ENCODE peak calls at places on chromosomes 3 and 15, in ten cellular contexts. One of them, this sample, is unnamed.

GRCh38 chr3:57393957-57394356 is 101.5 kb upstream of the ASB14 start:
- DNase-seq in heart left ventricle: no peak
- DNase-seq in AG09319: no peak
- DNase-seq in cardiac fibroblast: no peak
- DNase-seq in endothelial cell of umbilical vein: no peak
- DNase-seq in glutamatergic neuron: no peak
- DNase-seq in HFFc6: no peak
- DNase-seq in neural crest cell: no peak
- DNase-seq in keratinocyte: no peak
- DNase-seq in psoas muscle: no peak
- DNase-seq in this sample: no peak

GRCh38 chr3:46935168-46935858 is 41.2 kb downstream of the CCDC12 start:
- DNase-seq in heart left ventricle: peak; percentile 78
- DNase-seq in AG09319: peak; percentile 81
- DNase-seq in cardiac fibroblast: peak; percentile 94
- DNase-seq in endothelial cell of umbilical vein: peak; percentile 98
- DNase-seq in glutamatergic neuron: no peak
- DNase-seq in HFFc6: peak; percentile 92
- DNase-seq in neural crest cell: no peak
- DNase-seq in keratinocyte: peak; percentile 93
- DNase-seq in psoas muscle: peak; percentile 93
- DNase-seq in this sample: peak; percentile 86

GRCh38 chr3:133595341-133595740 is 21.9 kb downstream of the CDV3 start:
- DNase-seq in heart left ventricle: no peak
- DNase-seq in AG09319: no peak
- DNase-seq in cardiac fibroblast: no peak
- DNase-seq in endothelial cell of umbilical vein: peak; percentile 19
- DNase-seq in glutamatergic neuron: no peak
- DNase-seq in HFFc6: no peak
- DNase-seq in neural crest cell: no peak
- DNase-seq in keratinocyte: no peak
- DNase-seq in psoas muscle: no peak
- DNase-seq in this sample: no peak

GRCh38 chr3:53071882-53072431 is 26.1 kb upstream of the SFMBT1 start:
- DNase-seq in heart left ventricle: no peak
- DNase-seq in AG09319: no peak
- DNase-seq in cardiac fibroblast: no peak
- DNase-seq in endothelial cell of umbilical vein: no peak
- DNase-seq in glutamatergic neuron: no peak
- DNase-seq in HFFc6: no peak
- DNase-seq in neural crest cell: no peak
- DNase-seq in keratinocyte: no peak
- DNase-seq in psoas muscle: no peak
- DNase-seq in this sample: no peak

GRCh38 chr3:31253782-31254181 is 278.9 kb upstream of the STT3B start:
- DNase-seq in heart left ventricle: no peak
- DNase-seq in AG09319: no peak
- DNase-seq in cardiac fibroblast: peak; percentile 54
- DNase-seq in endothelial cell of umbilical vein: no peak
- DNase-seq in glutamatergic neuron: no peak
- DNase-seq in HFFc6: no peak
- DNase-seq in neural crest cell: no peak
- DNase-seq in keratinocyte: no peak
- DNase-seq in psoas muscle: no peak
- DNase-seq in this sample: no peak

GRCh38 chr3:32374788-32375595 is 16.7 kb upstream of the CMTM7 start:
- DNase-seq in heart left ventricle: no peak
- DNase-seq in AG09319: no peak
- DNase-seq in cardiac fibroblast: peak; percentile 87
- DNase-seq in endothelial cell of umbilical vein: peak; percentile 80
- DNase-seq in glutamatergic neuron: no peak
- DNase-seq in HFFc6: peak; percentile 64
- DNase-seq in neural crest cell: peak; percentile 75
- DNase-seq in keratinocyte: no peak
- DNase-seq in psoas muscle: no peak
- DNase-seq in this sample: no peak

GRCh38 chr3:165056510-165056909 is 21.8 kb downstream of the SI start:
- DNase-seq in heart left ventricle: no peak
- DNase-seq in AG09319: no peak
- DNase-seq in cardiac fibroblast: no peak
- DNase-seq in endothelial cell of umbilical vein: no peak
- DNase-seq in glutamatergic neuron: no peak
- DNase-seq in HFFc6: no peak
- DNase-seq in neural crest cell: no peak
- DNase-seq in keratinocyte: no peak
- DNase-seq in psoas muscle: no peak
- DNase-seq in this sample: no peak

GRCh38 chr15:81024265-81024875 is 23.6 kb downstream of the TLNRD1 start:
- DNase-seq in heart left ventricle: no peak
- DNase-seq in AG09319: no peak
- DNase-seq in cardiac fibroblast: peak; percentile 13
- DNase-seq in endothelial cell of umbilical vein: peak; percentile 32
- DNase-seq in glutamatergic neuron: no peak
- DNase-seq in HFFc6: no peak
- DNase-seq in neural crest cell: no peak
- DNase-seq in keratinocyte: no peak
- DNase-seq in psoas muscle: no peak
- DNase-seq in this sample: no peak

GRCh38 chr3:155805204-155805801 is 775 bp downstream of the C3orf33 start:
- DNase-seq in heart left ventricle: no peak
- DNase-seq in AG09319: no peak
- DNase-seq in cardiac fibroblast: peak; percentile 35
- DNase-seq in endothelial cell of umbilical vein: no peak
- DNase-seq in glutamatergic neuron: no peak
- DNase-seq in HFFc6: no peak
- DNase-seq in neural crest cell: peak; percentile 6
- DNase-seq in keratinocyte: no peak
- DNase-seq in psoas muscle: peak; percentile 48
- DNase-seq in this sample: no peak

GRCh38 chr3:171565671-171566070 is 105.5 kb upstream of the TNIK start:
- DNase-seq in heart left ventricle: no peak
- DNase-seq in AG09319: peak; percentile 7
- DNase-seq in cardiac fibroblast: peak; percentile 69
- DNase-seq in endothelial cell of umbilical vein: no peak
- DNase-seq in glutamatergic neuron: no peak
- DNase-seq in HFFc6: peak; percentile 31
- DNase-seq in neural crest cell: no peak
- DNase-seq in keratinocyte: no peak
- DNase-seq in psoas muscle: no peak
- DNase-seq in this sample: no peak

GRCh38 chr15:64857421-64857820 is 15.7 kb downstream of the PLEKHO2 start:
- DNase-seq in heart left ventricle: no peak
- DNase-seq in AG09319: no peak
- DNase-seq in cardiac fibroblast: peak; percentile 85
- DNase-seq in endothelial cell of umbilical vein: no peak
- DNase-seq in glutamatergic neuron: no peak
- DNase-seq in HFFc6: peak; percentile 65
- DNase-seq in neural crest cell: no peak
- DNase-seq in keratinocyte: no peak
- DNase-seq in psoas muscle: no peak
- DNase-seq in this sample: no peak

GRCh38 chr15:68409736-68410370 is 22.1 kb downstream of the ITGA11 start:
- DNase-seq in heart left ventricle: no peak
- DNase-seq in AG09319: no peak
- DNase-seq in cardiac fibroblast: no peak
- DNase-seq in endothelial cell of umbilical vein: no peak
- DNase-seq in glutamatergic neuron: no peak
- DNase-seq in HFFc6: no peak
- DNase-seq in neural crest cell: no peak
- DNase-seq in keratinocyte: no peak
- DNase-seq in psoas muscle: no peak
- DNase-seq in this sample: peak; percentile 62

GRCh38 chr3:70855139-70855538 is 542.7 kb upstream of the MDFIC2 start:
- DNase-seq in heart left ventricle: no peak
- DNase-seq in AG09319: no peak
- DNase-seq in cardiac fibroblast: no peak
- DNase-seq in endothelial cell of umbilical vein: no peak
- DNase-seq in glutamatergic neuron: no peak
- DNase-seq in HFFc6: no peak
- DNase-seq in neural crest cell: no peak
- DNase-seq in keratinocyte: no peak
- DNase-seq in psoas muscle: no peak
- DNase-seq in this sample: no peak

GRCh38 chr3:197331131-197331530 is 32.7 kb upstream of the DLG1 start:
- DNase-seq in heart left ventricle: no peak
- DNase-seq in AG09319: no peak
- DNase-seq in cardiac fibroblast: peak; percentile 22
- DNase-seq in endothelial cell of umbilical vein: no peak
- DNase-seq in glutamatergic neuron: no peak
- DNase-seq in HFFc6: no peak
- DNase-seq in neural crest cell: no peak
- DNase-seq in keratinocyte: no peak
- DNase-seq in psoas muscle: no peak
- DNase-seq in this sample: no peak

GRCh38 chr15:93617443-93617842 is 528.4 kb upstream of the RGMA start:
- DNase-seq in heart left ventricle: no peak
- DNase-seq in AG09319: no peak
- DNase-seq in cardiac fibroblast: no peak
- DNase-seq in endothelial cell of umbilical vein: no peak
- DNase-seq in glutamatergic neuron: no peak
- DNase-seq in HFFc6: no peak
- DNase-seq in neural crest cell: no peak
- DNase-seq in keratinocyte: no peak
- DNase-seq in psoas muscle: peak; percentile 57
- DNase-seq in this sample: no peak

GRCh38 chr3:24683090-24683489 is 188.4 kb upstream of the THRB start:
- DNase-seq in heart left ventricle: no peak
- DNase-seq in AG09319: no peak
- DNase-seq in cardiac fibroblast: no peak
- DNase-seq in endothelial cell of umbilical vein: no peak
- DNase-seq in glutamatergic neuron: no peak
- DNase-seq in HFFc6: no peak
- DNase-seq in neural crest cell: no peak
- DNase-seq in keratinocyte: no peak
- DNase-seq in psoas muscle: no peak
- DNase-seq in this sample: no peak

GRCh38 chr3:24684506-24685023 is 189.9 kb upstream of the THRB start:
- DNase-seq in heart left ventricle: no peak
- DNase-seq in AG09319: no peak
- DNase-seq in cardiac fibroblast: no peak
- DNase-seq in endothelial cell of umbilical vein: no peak
- DNase-seq in glutamatergic neuron: no peak
- DNase-seq in HFFc6: no peak
- DNase-seq in neural crest cell: no peak
- DNase-seq in keratinocyte: no peak
- DNase-seq in psoas muscle: no peak
- DNase-seq in this sample: no peak

GRCh38 chr3:24686764-24687163 is 192.1 kb upstream of the THRB start:
- DNase-seq in heart left ventricle: no peak
- DNase-seq in AG09319: no peak
- DNase-seq in cardiac fibroblast: peak; percentile 56
- DNase-seq in endothelial cell of umbilical vein: no peak
- DNase-seq in glutamatergic neuron: no peak
- DNase-seq in HFFc6: no peak
- DNase-seq in neural crest cell: no peak
- DNase-seq in keratinocyte: no peak
- DNase-seq in psoas muscle: no peak
- DNase-seq in this sample: no peak

GRCh38 chr3:24682141-24682547 is 187.5 kb upstream of the THRB start:
- DNase-seq in heart left ventricle: no peak
- DNase-seq in AG09319: peak; percentile 70
- DNase-seq in cardiac fibroblast: peak; percentile 52
- DNase-seq in endothelial cell of umbilical vein: no peak
- DNase-seq in glutamatergic neuron: no peak
- DNase-seq in HFFc6: peak; percentile 74
- DNase-seq in neural crest cell: no peak
- DNase-seq in keratinocyte: no peak
- DNase-seq in psoas muscle: no peak
- DNase-seq in this sample: peak; percentile 75

GRCh38 chr3:24683511-24684384 is 189.1 kb upstream of the THRB start:
- DNase-seq in heart left ventricle: no peak
- DNase-seq in AG09319: peak; percentile 59
- DNase-seq in cardiac fibroblast: peak; percentile 83
- DNase-seq in endothelial cell of umbilical vein: peak; percentile 61
- DNase-seq in glutamatergic neuron: no peak
- DNase-seq in HFFc6: peak; percentile 56
- DNase-seq in neural crest cell: no peak
- DNase-seq in keratinocyte: no peak
- DNase-seq in psoas muscle: no peak
- DNase-seq in this sample: no peak
- TF ChIP-seq CTCF in heart left ventricle: peak; percentile 41
- TF ChIP-seq CTCF in AG09319: peak; percentile 65
- TF ChIP-seq CTCF in cardiac fibroblast: peak; percentile 58
- TF ChIP-seq CTCF in endothelial cell of umbilical vein: peak; percentile 54
- TF ChIP-seq CTCF in glutamatergic neuron: peak; percentile 31
- TF ChIP-seq CTCF in HFFc6: peak; percentile 80
- TF ChIP-seq CTCF in neural crest cell: peak; percentile 73
- TF ChIP-seq CTCF in keratinocyte: peak; percentile 62
- TF ChIP-seq CTCF in psoas muscle: peak; percentile 69
- TF ChIP-seq CTCF in this sample: peak; percentile 85

GRCh38 chr15:83471307-83471866 is 24.2 kb downstream of the SH3GL3 start:
- DNase-seq in heart left ventricle: no peak
- DNase-seq in AG09319: no peak
- DNase-seq in cardiac fibroblast: no peak
- DNase-seq in endothelial cell of umbilical vein: no peak
- DNase-seq in glutamatergic neuron: no peak
- DNase-seq in HFFc6: no peak
- DNase-seq in neural crest cell: no peak
- DNase-seq in keratinocyte: no peak
- DNase-seq in psoas muscle: no peak
- DNase-seq in this sample: no peak
- TF ChIP-seq CTCF in heart left ventricle: no peak
- TF ChIP-seq CTCF in AG09319: no peak
- TF ChIP-seq CTCF in cardiac fibroblast: no peak
- TF ChIP-seq CTCF in endothelial cell of umbilical vein: no peak
- TF ChIP-seq CTCF in glutamatergic neuron: no peak
- TF ChIP-seq CTCF in HFFc6: no peak
- TF ChIP-seq CTCF in neural crest cell: no peak
- TF ChIP-seq CTCF in keratinocyte: no peak
- TF ChIP-seq CTCF in psoas muscle: no peak
- TF ChIP-seq CTCF in this sample: no peak

DNA sequence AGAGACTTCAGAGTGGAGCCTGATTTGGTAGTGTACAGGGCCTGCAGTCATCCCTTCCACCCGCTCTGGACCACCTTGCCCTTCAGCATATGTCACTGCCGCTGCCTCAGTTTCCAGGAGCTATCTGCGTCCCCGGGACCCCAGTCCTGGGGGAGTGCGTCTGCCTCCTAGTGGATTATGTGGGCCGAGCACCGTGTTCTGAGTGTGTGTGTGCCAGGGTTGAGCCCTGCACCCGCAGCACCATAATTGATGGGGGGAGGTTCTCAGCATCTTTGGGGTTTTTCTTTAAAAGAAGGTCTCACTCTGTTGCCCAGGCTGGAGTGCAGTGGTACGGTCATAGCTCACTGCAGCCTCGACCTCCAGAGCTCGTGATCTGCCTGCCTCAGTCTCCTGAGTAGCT is 33.6 kb downstream of the CD276 start:
- DNase-seq in heart left ventricle: no peak
- DNase-seq in AG09319: no peak
- DNase-seq in cardiac fibroblast: no peak
- DNase-seq in endothelial cell of umbilical vein: no peak
- DNase-seq in glutamatergic neuron: no peak
- DNase-seq in HFFc6: no peak
- DNase-seq in neural crest cell: no peak
- DNase-seq in keratinocyte: no peak
- DNase-seq in psoas muscle: no peak
- DNase-seq in this sample: no peak
- TF ChIP-seq CTCF in heart left ventricle: no peak
- TF ChIP-seq CTCF in AG09319: peak; percentile 5
- TF ChIP-seq CTCF in cardiac fibroblast: peak; percentile 15
- TF ChIP-seq CTCF in endothelial cell of umbilical vein: peak; percentile 12
- TF ChIP-seq CTCF in glutamatergic neuron: no peak
- TF ChIP-seq CTCF in HFFc6: peak; percentile 45
- TF ChIP-seq CTCF in neural crest cell: peak; percentile 35
- TF ChIP-seq CTCF in keratinocyte: no peak
- TF ChIP-seq CTCF in psoas muscle: no peak
- TF ChIP-seq CTCF in this sample: no peak

GRCh38 chr3:125262155-125262554 is 49.6 kb upstream of the SLC12A8 start:
- DNase-seq in heart left ventricle: no peak
- DNase-seq in AG09319: peak; percentile 10
- DNase-seq in cardiac fibroblast: no peak
- DNase-seq in endothelial cell of umbilical vein: no peak
- DNase-seq in glutamatergic neuron: no peak
- DNase-seq in HFFc6: no peak
- DNase-seq in neural crest cell: no peak
- DNase-seq in keratinocyte: no peak
- DNase-seq in psoas muscle: no peak
- DNase-seq in this sample: no peak
- TF ChIP-seq CTCF in heart left ventricle: no peak
- TF ChIP-seq CTCF in AG09319: no peak
- TF ChIP-seq CTCF in cardiac fibroblast: no peak
- TF ChIP-seq CTCF in endothelial cell of umbilical vein: no peak
- TF ChIP-seq CTCF in glutamatergic neuron: no peak
- TF ChIP-seq CTCF in HFFc6: no peak
- TF ChIP-seq CTCF in neural crest cell: no peak
- TF ChIP-seq CTCF in keratinocyte: no peak
- TF ChIP-seq CTCF in psoas muscle: no peak
- TF ChIP-seq CTCF in this sample: no peak

This sample was measured in RWPE2.